ENCODE peak calls at places on chromosome 21, in four cellular contexts. W is neural crest cell, U is cardiac septum, N is brain microvascular endothelial cell. C is an unnamed sample.

GRCh38 chr21:45003331-45004058 is 63.7 kb downstream of the SLX9 start:
- DNase-seq in W (no peak), N (no peak), U (no peak), C (no peak)

GRCh38 chr21:28459193-28459592 is 533.5 kb downstream of the LTN1 start:
- DNase-seq in U (no peak), W (no peak), N (no peak), C (no peak)

GRCh38 chr21:31173881-31174555 is 135.7 kb upstream of the KRTAP19-8 start:
- DNase-seq in N (no peak), U (no peak), W (no peak), C (no peak)

GRCh38 chr21:37869661-37870060 is 46.6 kb downstream of the KCNJ6 start:
- DNase-seq in U (no peak), W (no peak), N (no peak), C (no peak)

GRCh38 chr21:27571706-27572105 is 604.8 kb upstream of the ADAMTS5 start:
- DNase-seq in U (no peak), W (no peak), N (peak), C (no peak)

GRCh38 chr21:45135868-45136267 is 61.5 kb downstream of the ADARB1 start:
- DNase-seq in N (no peak), U (no peak), W (no peak), C (no peak)

GRCh38 chr21:33406493-33406892 is 3.3 kb downstream of the IFNGR2 start:
- DNase-seq in U (no peak), W (no peak), N (no peak), C (no peak)

GRCh38 chr21:45031231-45032191 is 42.9 kb upstream of the ADARB1 start:
- DNase-seq in N (no peak), U (no peak), W (no peak), C (no peak)

GRCh38 chr21:32653326-32653901 is 41.2 kb upstream of the CFAP298 start:
- DNase-seq in W (no peak), N (peak), U (no peak), C (peak)

GRCh38 chr21:17514124-17514481 is 1.3 kb downstream of the CXADR start:
- DNase-seq in W (no peak), N (peak), U (no peak), C (peak)

GRCh38 chr21:46325073-46325912 is 1.3 kb downstream of the PCNT start:
- DNase-seq in U (no peak), N (peak), W (peak), C (peak)

GRCh38 chr21:37647781-37648180 is 268.5 kb downstream of the KCNJ6 start:
- DNase-seq in N (no peak), W (no peak), U (no peak), C (no peak)

GRCh38 chr21:29149771-29150425 is 19.5 kb downstream of the MAP3K7CL start:
- DNase-seq in W (no peak), U (no peak), N (peak), C (no peak)

GRCh38 chr21:41321211-41321907 is 4.8 kb downstream of the FAM3B start:
- DNase-seq in U (no peak), W (no peak), N (no peak), C (no peak)

GRCh38 chr21:27578741-27579265 is 611.9 kb upstream of the ADAMTS5 start:
- DNase-seq in N (no peak), W (no peak), U (no peak), C (no peak)

GRCh38 chr21:44911384-44912157 is 9.1 kb downstream of the ITGB2 start:
- DNase-seq in N (no peak), W (no peak), U (peak), C (peak)

GRCh38 chr21:16124397-16125130 is 394.8 kb downstream of the USP25 start:
- DNase-seq in N (peak), U (no peak), W (no peak), C (no peak)

GRCh38 chr21:45990049-45990711 is 8.6 kb downstream of the COL6A1 start:
- DNase-seq in U (no peak), N (no peak), W (no peak), C (no peak)

GRCh38 chr21:43740497-43741156 is 21.7 kb downstream of the PDXK start:
- DNase-seq in W (peak), U (no peak), N (no peak), C (peak)